ENCODE peak calls at places on chromosomes 7 and 10, in six cellular contexts. A is A549, B is GM12865, T is fibroblast of pulmonary artery, H is right cardiac atrium, L is endodermal cell. U is an unnamed sample.

GRCh38 chr7:113824117-113824823 is 94.5 kb downstream of the PPP1R3A start:
- DNase-seq in A (no peak), T (no peak), B (no peak), H (no peak), L (no peak), U (no peak)

GRCh38 chr7:155959894-155960293 is 147.6 kb upstream of the SHH start:
- DNase-seq in H (no peak), A (no peak), B (no peak), L (peak; percentile 56), T (no peak), U (peak; percentile 23)

GRCh38 chr7:128247108-128247507 is 6.0 kb downstream of the LEP start:
- DNase-seq in H (peak; percentile 60), A (no peak), B (no peak), L (no peak), T (no peak), U (no peak)

GRCh38 chr7:1080251-1080917 is 7.5 kb upstream of the GPER1 start:
- DNase-seq in H (no peak), A (no peak), L (no peak), B (no peak), T (no peak), U (no peak)

GRCh38 chr7:7732566-7733290 is 14.3 kb upstream of the RPA3 start:
- DNase-seq in L (no peak), T (peak; percentile 55), B (no peak), A (no peak), H (no peak), U (no peak)

GRCh38 chr10:31698169-31698890 is 230.3 kb downstream of the ARHGAP12 start:
- DNase-seq in H (peak; percentile 81), L (no peak), A (no peak), B (no peak), T (peak; percentile 97), U (no peak)

GRCh38 chr10:70302292-70302691 is 18.5 kb upstream of the NPFFR1 start:
- DNase-seq in T (peak; percentile 86), B (no peak), L (no peak), A (no peak), H (no peak), U (no peak)

GRCh38 chr10:122267849-122268737 is 3.0 kb upstream of the BTBD16 start:
- DNase-seq in L (peak; percentile 91), T (peak; percentile 46), H (no peak), B (peak; percentile 45), A (peak; percentile 76), U (peak; percentile 57)

GRCh38 chr10:69869291-69869841 is 67.7 kb downstream of the COL13A1 start:
- DNase-seq in H (no peak), L (no peak), A (no peak), T (peak; percentile 87), B (no peak), U (peak; percentile 66)

GRCh38 chr7:96700516-96700915 is 9.1 kb downstream of the SEM1 start:
- DNase-seq in H (no peak), L (no peak), A (no peak), B (no peak), T (no peak), U (no peak)

GRCh38 chr7:15086171-15086745 is 183.7 kb upstream of the DGKB start:
- DNase-seq in T (peak; percentile 5), A (no peak), L (no peak), H (no peak), B (no peak), U (no peak)

GRCh38 chr10:59098387-59098786 is 78.1 kb upstream of the PHYHIPL start:
- DNase-seq in B (no peak), T (peak; percentile 43), H (no peak), L (no peak), A (no peak), U (no peak)

GRCh38 chr10:126390324-126390723 is 2.0 kb upstream of the ADAM12 start:
- DNase-seq in L (no peak), A (no peak), T (no peak), B (no peak), H (no peak), U (no peak)

GRCh38 chr7:112708236-112708635 is 82.0 kb downstream of the TMEM168 start:
- DNase-seq in H (no peak), L (peak; percentile 56), T (no peak), B (no peak), A (no peak), U (no peak)

DNA sequence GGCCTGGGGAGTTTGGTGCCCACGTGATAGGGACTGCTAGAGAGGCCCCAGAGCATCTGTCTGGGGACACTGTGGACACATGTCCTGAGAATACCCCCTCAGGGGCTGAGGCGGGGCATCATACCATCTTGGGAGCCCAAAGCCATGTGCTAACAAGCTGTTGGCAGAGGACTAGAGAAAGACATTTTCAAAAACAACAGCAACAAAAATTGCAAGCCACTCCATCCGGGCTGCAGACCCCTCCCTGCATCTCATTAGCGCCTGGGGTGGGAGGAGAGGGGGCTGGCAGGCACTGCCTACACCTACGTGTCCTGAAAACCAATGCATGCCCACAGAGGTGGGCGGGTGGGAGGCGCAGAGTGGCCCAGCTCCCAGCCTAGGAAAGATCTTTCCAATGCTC is 507.4 kb upstream of the PODXL start:
- DNase-seq in T (no peak), A (no peak), H (no peak), L (no peak), B (no peak), U (no peak)
- H3K4me3 ChIP-seq in T (no peak overlapping the region), A (no peak overlapping the region), H (no peak overlapping the region), L (no peak overlapping the region), B (no peak overlapping the region), U (no peak overlapping the region)

GRCh38 chr10:60981012-60981411 is 37.0 kb upstream of the RHOBTB1 start:
- DNase-seq in T (no peak), L (no peak), A (no peak), H (no peak), B (no peak), U (no peak)

GRCh38 chr10:60990663-60991062 is 46.7 kb upstream of the RHOBTB1 start:
- DNase-seq in A (no peak), B (no peak), T (no peak), L (no peak), H (no peak), U (no peak)

GRCh38 chr10:60989400-60989876 is 45.5 kb upstream of the RHOBTB1 start:
- DNase-seq in A (no peak), L (no peak), H (no peak), B (peak; percentile 20), T (no peak), U (peak; percentile 57)

GRCh38 chr10:60986779-60987178 is 42.8 kb upstream of the RHOBTB1 start:
- DNase-seq in A (no peak), B (no peak), T (no peak), H (no peak), L (no peak), U (no peak)

GRCh38 chr10:60985946-60986345 is 42.0 kb upstream of the RHOBTB1 start:
- DNase-seq in H (no peak), L (no peak), B (no peak), A (no peak), T (no peak), U (no peak)
- H3K4me3 ChIP-seq in H (no peak overlapping the region), L (no peak overlapping the region), B (no peak overlapping the region), A (no peak overlapping the region), T (no peak overlapping the region), U (no peak overlapping the region)

DNA sequence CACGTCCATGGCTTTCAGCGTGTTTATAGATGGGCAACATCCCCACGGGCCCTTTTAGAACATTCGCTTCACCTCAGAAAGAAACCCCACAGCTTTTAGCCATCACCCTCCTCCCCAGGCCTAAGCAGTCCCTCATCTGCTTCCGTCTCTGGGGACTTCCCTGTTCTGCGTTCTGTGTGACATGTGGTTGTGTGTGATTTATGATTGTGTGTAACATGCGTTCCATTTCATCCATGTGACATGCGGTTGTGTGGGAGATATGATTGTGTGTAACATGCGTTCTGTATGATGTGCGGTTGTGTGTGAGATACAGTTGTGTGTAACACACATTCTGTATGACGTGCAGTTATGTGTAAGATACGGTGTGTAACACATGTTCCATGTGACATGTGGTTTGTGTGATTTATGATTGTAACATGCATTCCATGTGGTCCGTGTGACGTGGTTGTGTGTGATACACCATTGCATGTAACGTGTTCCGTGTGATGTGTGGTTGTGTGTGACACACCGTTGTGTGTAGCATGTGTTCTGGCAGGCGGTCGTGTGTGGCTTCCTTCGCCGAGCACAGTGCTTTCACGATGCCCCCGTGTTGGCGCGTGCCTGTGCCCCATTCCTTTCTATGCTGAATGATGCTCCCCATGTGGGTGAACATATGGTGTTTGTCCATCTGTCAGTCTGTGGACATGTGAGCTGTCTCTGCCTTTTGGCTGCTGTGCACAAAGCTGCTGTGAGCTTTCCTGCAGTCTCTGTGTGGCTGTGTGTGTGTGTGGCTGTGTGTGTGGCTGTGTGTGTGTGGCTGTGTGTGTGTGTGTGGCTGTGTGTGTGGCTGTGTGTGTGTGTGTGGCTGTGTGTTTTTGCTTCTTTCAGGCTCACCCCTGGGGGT is 26.2 kb downstream of the PWWP2B start:
- DNase-seq in A (no peak), T (no peak), L (no peak), H (peak; percentile 41), B (no peak), U (no peak)
- H3K4me3 ChIP-seq in A (no peak overlapping the region), T (no peak overlapping the region), L (no peak overlapping the region), H (no peak overlapping the region), B (no peak overlapping the region), U (no peak overlapping the region)

GRCh38 chr10:104327745-104328635 is 10.3 kb downstream of the ITPRIP start:
- DNase-seq in H (peak; percentile 82), A (no peak), L (peak; percentile 70), T (peak; percentile 87), B (no peak), U (no peak)
- H3K4me3 ChIP-seq in H (peak overlapping the region; percentile 26), A (peak overlapping the region; percentile 33), L (peak overlapping the region; percentile 59), T (peak overlapping the region; percentile 46), B (no peak overlapping the region), U (peak overlapping the region; percentile 21)

GRCh38 chr10:101225846-101226361 is 3.4 kb downstream of the LBX1 start:
- DNase-seq in A (no peak), T (no peak), B (no peak), L (peak; percentile 64), H (no peak), U (no peak)

GRCh38 chr10:101223274-101224059 is 5.8 kb downstream of the LBX1 start:
- DNase-seq in L (peak; percentile 78), A (no peak), B (no peak), H (no peak), T (no peak), U (no peak)

GRCh38 chr10:101222683-101223273 is 6.5 kb downstream of the LBX1 start:
- DNase-seq in L (peak; percentile 77), A (no peak), T (no peak), H (no peak), B (no peak), U (no peak)

GRCh38 chr10:101224910-101225823 is 4.1 kb downstream of the LBX1 start:
- DNase-seq in L (peak; percentile 84), T (no peak), A (no peak), H (no peak), B (no peak), U (no peak)

GRCh38 chr10:101224060-101224909 is 5.0 kb downstream of the LBX1 start:
- DNase-seq in H (no peak), B (no peak), A (no peak), T (no peak), L (no peak), U (no peak)
- H3K4me3 ChIP-seq in H (peak overlapping the region; percentile 23), B (no peak overlapping the region), A (peak overlapping the region; percentile 43), T (no peak overlapping the region), L (no peak overlapping the region), U (no peak overlapping the region)

GRCh38 chr7:45921381-45921698 is 268 bp upstream of the IGFBP3 start:
- DNase-seq in H (no peak), L (no peak), B (no peak), A (no peak), T (no peak), U (no peak)
- H3K4me3 ChIP-seq in H (peak overlapping the region; percentile 55), L (peak overlapping the region; percentile 74), B (peak overlapping the region; percentile 31), A (peak overlapping the region; percentile 66), T (peak overlapping the region; percentile 45), U (peak overlapping the region; percentile 56)